ENCODE peak calls at places on chromosome 3, in four cellular contexts. One of them, this sample, is unnamed.

GRCh38 chr3:45992133-45992729 is 3.4 kb downstream of the FYCO1 start:
- DNase-seq in K562: no peak
- DNase-seq in SK-N-SH: no peak
- DNase-seq in HepG2: no peak
- DNase-seq in this sample: peak; percentile 54

GRCh38 chr3:17982211-17982880 is 239.9 kb upstream of the TBC1D5 start:
- DNase-seq in K562: no peak
- DNase-seq in HepG2: no peak
- DNase-seq in SK-N-SH: no peak
- DNase-seq in this sample: no peak

GRCh38 chr3:17032407-17033034 is 147.8 kb downstream of the PLCL2 start:
- DNase-seq in SK-N-SH: peak; percentile 39
- DNase-seq in HepG2: peak; percentile 16
- DNase-seq in K562: peak; percentile 19
- DNase-seq in this sample: no peak

GRCh38 chr3:43024183-43024865 is 45.2 kb downstream of the GASK1A start:
- DNase-seq in SK-N-SH: no peak
- DNase-seq in HepG2: no peak
- DNase-seq in K562: no peak
- DNase-seq in this sample: no peak

GRCh38 chr3:90031121-90031520 is 923.7 kb downstream of the EPHA3 start:
- DNase-seq in K562: no peak
- DNase-seq in SK-N-SH: no peak
- DNase-seq in HepG2: no peak
- DNase-seq in this sample: no peak

GRCh38 chr3:176927985-176928931 is 269.0 kb downstream of the TBL1XR1 start:
- DNase-seq in SK-N-SH: no peak
- DNase-seq in K562: no peak
- DNase-seq in HepG2: no peak
- DNase-seq in this sample: no peak

GRCh38 chr3:183156266-183156665 is 6.3 kb downstream of the LAMP3 start:
- DNase-seq in SK-N-SH: no peak
- DNase-seq in HepG2: no peak
- DNase-seq in K562: no peak
- DNase-seq in this sample: no peak

GRCh38 chr3:138180375-138181029 is 5.8 kb upstream of the DBR1 start:
- DNase-seq in HepG2: peak; percentile 50
- DNase-seq in K562: no peak
- DNase-seq in SK-N-SH: peak; percentile 30
- DNase-seq in this sample: no peak

GRCh38 chr3:184710870-184711365 is 946 bp downstream of the MAGEF1 start:
- DNase-seq in HepG2: no peak
- DNase-seq in K562: peak; percentile 42
- DNase-seq in SK-N-SH: no peak
- DNase-seq in this sample: no peak

GRCh38 chr3:132321321-132321720 is 4.1 kb downstream of the ACP3 start:
- DNase-seq in HepG2: no peak
- DNase-seq in K562: no peak
- DNase-seq in SK-N-SH: no peak
- DNase-seq in this sample: no peak

GRCh38 chr3:132311860-132312259 is 5.3 kb upstream of the ACP3 start:
- DNase-seq in HepG2: no peak
- DNase-seq in SK-N-SH: no peak
- DNase-seq in K562: no peak
- DNase-seq in this sample: no peak

GRCh38 chr3:132318451-132318850 is 1.2 kb downstream of the ACP3 start:
- DNase-seq in SK-N-SH: no peak
- DNase-seq in K562: no peak
- DNase-seq in HepG2: no peak
- DNase-seq in this sample: no peak

GRCh38 chr3:132315851-132316250 is 1.4 kb upstream of the ACP3 start:
- DNase-seq in HepG2: no peak
- DNase-seq in K562: no peak
- DNase-seq in SK-N-SH: no peak
- DNase-seq in this sample: no peak

GRCh38 chr3:132317229-132317948 is at the start of gene ACP3:
- DNase-seq in SK-N-SH: no peak
- DNase-seq in K562: no peak
- DNase-seq in HepG2: no peak
- DNase-seq in this sample: no peak
- TF ChIP-seq USF2 in SK-N-SH: no peak
- TF ChIP-seq USF2 in K562: no peak
- TF ChIP-seq USF2 in HepG2: no peak
- TF ChIP-seq USF2 in this sample: no peak

GRCh38 chr3:13710251-13710650 is 161.3 kb downstream of the FBLN2 start:
- DNase-seq in K562: no peak
- DNase-seq in HepG2: no peak
- DNase-seq in SK-N-SH: no peak
- DNase-seq in this sample: no peak

GRCh38 chr3:13712682-13713180 is 163.8 kb downstream of the FBLN2 start:
- DNase-seq in HepG2: no peak
- DNase-seq in SK-N-SH: no peak
- DNase-seq in K562: no peak
- DNase-seq in this sample: no peak

GRCh38 chr3:13713396-13713795 is 164.5 kb downstream of the FBLN2 start:
- DNase-seq in SK-N-SH: no peak
- DNase-seq in K562: no peak
- DNase-seq in HepG2: no peak
- DNase-seq in this sample: peak; percentile 3

GRCh38 chr3:13714251-13714916 is 165.5 kb downstream of the FBLN2 start:
- DNase-seq in SK-N-SH: no peak
- DNase-seq in K562: no peak
- DNase-seq in HepG2: no peak
- DNase-seq in this sample: no peak

DNA sequence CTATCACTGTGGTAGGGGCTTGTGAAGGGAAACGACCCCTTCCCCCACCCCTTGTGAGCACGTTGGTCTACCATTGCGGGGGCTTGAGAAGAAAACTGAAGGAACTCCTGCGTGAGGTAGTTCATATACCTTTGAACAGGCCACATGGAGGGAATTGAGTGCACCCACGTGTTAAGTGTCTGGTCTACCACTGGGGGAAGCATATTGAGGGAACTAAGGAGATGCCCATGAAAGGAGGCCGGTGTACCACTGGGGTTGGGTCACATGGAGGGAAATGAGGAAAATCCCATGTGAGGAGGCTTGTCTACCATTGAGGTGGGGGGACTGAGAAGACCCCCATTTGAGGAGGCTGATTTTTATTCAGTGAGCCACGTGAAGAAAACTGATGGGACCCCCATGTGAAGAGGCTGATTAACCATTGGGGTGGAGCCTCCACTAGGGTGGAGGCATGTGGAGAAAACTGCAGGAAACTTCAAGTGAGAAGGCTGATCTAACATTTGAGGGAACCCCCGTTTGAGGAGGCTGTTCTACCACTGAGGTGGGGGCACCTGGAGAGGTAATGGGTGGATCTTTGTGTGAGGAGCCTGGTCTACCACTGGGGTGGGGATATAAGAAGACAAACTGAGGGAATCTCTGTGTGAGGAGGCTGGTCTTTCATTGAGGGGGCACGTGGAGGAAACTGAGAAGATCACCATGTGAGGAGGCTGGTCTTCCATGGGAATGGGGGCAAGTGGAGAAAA is 163.2 kb downstream of the FBLN2 start:
- DNase-seq in K562: no peak
- DNase-seq in HepG2: no peak
- DNase-seq in SK-N-SH: no peak
- DNase-seq in this sample: peak; percentile 1
- TF ChIP-seq FOXJ3 in K562: no peak
- TF ChIP-seq FOXJ3 in HepG2: no peak
- TF ChIP-seq FOXJ3 in SK-N-SH: no peak
- TF ChIP-seq FOXJ3 in this sample: no peak

GRCh38 chr3:194910414-194910979 is 224.8 kb downstream of the FAM43A start:
- DNase-seq in HepG2: no peak
- DNase-seq in K562: no peak
- DNase-seq in SK-N-SH: no peak
- DNase-seq in this sample: no peak
- TF ChIP-seq USF2 in HepG2: no peak
- TF ChIP-seq USF2 in K562: no peak
- TF ChIP-seq USF2 in SK-N-SH: no peak
- TF ChIP-seq USF2 in this sample: no peak

GRCh38 chr3:111667621-111668239 is 72.6 kb upstream of the ZBED2 start:
- DNase-seq in SK-N-SH: no peak
- DNase-seq in HepG2: no peak
- DNase-seq in K562: no peak
- DNase-seq in this sample: no peak
- TF ChIP-seq FOXJ3 in SK-N-SH: no peak
- TF ChIP-seq FOXJ3 in HepG2: no peak
- TF ChIP-seq FOXJ3 in K562: no peak
- TF ChIP-seq FOXJ3 in this sample: no peak

GRCh38 chr3:105714459-105714858 is 154.4 kb downstream of the CBLB start:
- DNase-seq in SK-N-SH: no peak
- DNase-seq in HepG2: no peak
- DNase-seq in K562: no peak
- DNase-seq in this sample: no peak

GRCh38 chr3:105719791-105720190 is 149.0 kb downstream of the CBLB start:
- DNase-seq in K562: no peak
- DNase-seq in HepG2: no peak
- DNase-seq in SK-N-SH: no peak
- DNase-seq in this sample: no peak

DNA sequence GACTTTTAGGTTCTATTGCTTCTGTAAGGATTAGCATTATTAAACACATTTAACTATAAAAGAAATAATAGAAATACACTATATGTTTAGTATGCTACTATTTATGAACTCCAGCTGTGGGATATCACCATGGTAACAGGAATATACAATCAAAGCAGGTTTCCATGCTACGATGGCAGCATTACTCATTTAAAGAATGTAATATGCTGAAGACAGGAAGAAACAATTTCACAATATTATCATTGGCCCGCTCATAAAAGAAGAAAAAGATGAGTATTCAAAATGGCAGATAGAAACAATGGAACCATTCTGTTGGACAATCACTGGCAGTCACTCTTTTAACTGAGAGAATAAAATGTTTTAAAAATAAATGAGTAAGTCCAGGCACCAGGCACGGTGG is 153.4 kb downstream of the CBLB start:
- DNase-seq in SK-N-SH: no peak
- DNase-seq in HepG2: no peak
- DNase-seq in K562: no peak
- DNase-seq in this sample: no peak
- TF ChIP-seq USF2 in SK-N-SH: no peak
- TF ChIP-seq USF2 in HepG2: no peak
- TF ChIP-seq USF2 in K562: no peak
- TF ChIP-seq USF2 in this sample: no peak